ENCODE peak calls at places on chromosomes 7 and 10, in six cellular contexts. A is NCI-H1092 treated with DMSO at 0.1 percent for 48 hours; E is stimulated activated CD4-positive, alpha-beta T cell treated with anti-CD3 and anti-CD28 coated beads, Interleukin-1b, Interleukin-23, amount 100 ng/mL, for 4 hours; S is HCT116; U is AG09309; G is heart left ventricle. V is an unnamed sample.

GRCh38 chr7:112160130-112160770 is 45.9 kb downstream of the DOCK4 start:
- DNase-seq in A (no peak), E (no peak), U (no peak), G (no peak), S (no peak), V (peak; percentile 49)

GRCh38 chr7:75815381-75816046 is 1.9 kb upstream of the CCL24 start:
- DNase-seq in U (no peak), E (no peak), S (no peak), A (no peak), G (no peak), V (no peak)

GRCh38 chr7:97179454-97180104 is 62.1 kb downstream of the SDHAF3 start:
- DNase-seq in S (peak; percentile 29), A (peak; percentile 47), E (peak; percentile 7), G (peak; percentile 29), U (peak; percentile 21), V (peak; percentile 74)

GRCh38 chr10:112389147-112389822 is 15.4 kb downstream of the ACSL5 start:
- DNase-seq in S (peak; percentile 99), G (peak; percentile 44), E (no peak), U (no peak), A (no peak), V (no peak)

GRCh38 chr7:102146989-102147388 is 139.7 kb upstream of the SH2B2 start:
- DNase-seq in E (no peak), G (peak; percentile 66), U (no peak), S (no peak), A (no peak), V (no peak)

GRCh38 chr10:72276421-72277339 is 3.0 kb downstream of the DDIT4 start:
- DNase-seq in E (no peak), U (no peak), G (no peak), S (peak; percentile 84), A (no peak), V (peak; percentile 42)

GRCh38 chr10:69483988-69484387 is 32.7 kb downstream of the TSPAN15 start:
- DNase-seq in E (no peak), G (no peak), S (no peak), U (peak; percentile 29), A (no peak), V (no peak)

GRCh38 chr10:404991-405390 is 269.7 kb downstream of the ZMYND11 start:
- DNase-seq in U (no peak), S (no peak), A (no peak), E (no peak), G (no peak), V (no peak)

GRCh38 chr7:55121249-55121648 is 102.4 kb downstream of the EGFR start:
- DNase-seq in U (no peak), A (peak; percentile 42), G (no peak), E (no peak), S (no peak), V (no peak)

GRCh38 chr10:93513091-93513490 is 16.7 kb downstream of the CEP55 start:
- DNase-seq in S (no peak), E (no peak), A (no peak), G (no peak), U (no peak), V (no peak)

GRCh38 chr10:26540601-26541000 is 102.5 kb downstream of the APBB1IP start:
- DNase-seq in A (no peak), S (no peak), E (no peak), U (no peak), G (no peak), V (no peak)

GRCh38 chr10:88172159-88172558 is 308.7 kb downstream of the PTEN start:
- DNase-seq in A (no peak), E (no peak), G (no peak), S (no peak), U (no peak), V (no peak)

GRCh38 chr10:88880287-88881094 is 446 bp downstream of the STAMBPL1 start:
- DNase-seq in G (peak; percentile 87), U (no peak), A (peak; percentile 14), S (peak; percentile 51), E (peak; percentile 51), V (peak; percentile 73)

GRCh38 chr7:105621617-105622016 is 40.3 kb upstream of the EFCAB10 start:
- DNase-seq in S (no peak), E (no peak), U (peak; percentile 7), A (no peak), G (peak; percentile 46), V (peak; percentile 94)

GRCh38 chr7:55552320-55553086 is 19.8 kb downstream of the VOPP1 start:
- DNase-seq in G (no peak), E (no peak), S (no peak), A (no peak), U (no peak), V (peak; percentile 43)

GRCh38 chr10:8404721-8405120 is 350.2 kb downstream of the GATA3 start:
- DNase-seq in E (no peak), G (no peak), S (no peak), A (no peak), U (no peak), V (no peak)

GRCh38 chr7:105877736-105878135 is 1.3 kb upstream of the ATXN7L1 start:
- DNase-seq in E (no peak), A (no peak), G (no peak), U (no peak), S (no peak), V (peak; percentile 55)

GRCh38 chr10:27884185-27884630 is 114.7 kb downstream of the ODAD2 start:
- DNase-seq in E (no peak), S (no peak), U (no peak), G (no peak), A (no peak), V (no peak)

GRCh38 chr7:151837285-151838042 is 39.5 kb downstream of the PRKAG2 start:
- DNase-seq in G (no peak), E (no peak), A (no peak), U (no peak), S (no peak), V (no peak)

GRCh38 chr10:42961156-42961589 is 115.7 kb upstream of the RET start:
- DNase-seq in U (no peak), G (no peak), A (no peak), E (no peak), S (no peak), V (no peak)

GRCh38 chr10:125774581-125775191 is 935 bp downstream of the MMP21 start:
- DNase-seq in E (no peak), S (no peak), G (no peak), A (no peak), U (no peak), V (no peak)

GRCh38 chr7:140640727-140641531 is at the start of gene DENND2A:
- DNase-seq in S (no peak), U (no peak), G (peak; percentile 86), A (peak; percentile 75), E (no peak), V (peak; percentile 51)